ENCODE peak calls at places on chromosomes 4 and X, in nine cellular contexts. Y is EL; V is H9; M is HCT116; E is NCI-H69; L is Ammon's horn; A is stimulated activated CD4-positive, alpha-beta T cell treated with anti-CD3 and anti-CD28 coated beads, Interleukin-12 subunit alpha, Interleukin-12 subunit beta, amount 100 ng/mL, for 4 hours; F is ecto neural progenitor cell; P is SHP77. Z is an unnamed sample.
A peak's percentile ranks its signal among the peaks of the same experiment; 100 is the strongest.

GRCh38 chr4:170122252-170122651 is 32.5 kb upstream of the AADAT start:
- DNase-seq in E (no peak), L (no peak), F (no peak), P (no peak), A (no peak), V (no peak), Y (no peak), M (no peak), Z (no peak)

GRCh38 chr4:62196338-62196737 is 996.2 kb downstream of the ADGRL3 start:
- DNase-seq in P (no peak), V (no peak), F (no peak), E (no peak), L (no peak), Y (no peak), A (no peak), M (no peak), Z (no peak)

GRCh38 chrX:139008185-139008584 is 296.7 kb upstream of the FGF13 start:
- DNase-seq in M (no peak), F (no peak), A (no peak), L (no peak), V (no peak), E (no peak), Y (no peak), P (no peak), Z (no peak)

GRCh38 chr4:629916-630641 is 4.7 kb downstream of the PDE6B start:
- DNase-seq in P (no peak), F (no peak), E (peak; percentile 62), M (no peak), Y (no peak), A (no peak), L (no peak), V (peak; percentile 14), Z (no peak)

GRCh38 chrX:71992711-71993110 is 82.1 kb downstream of the NHSL2 start:
- DNase-seq in V (no peak), L (no peak), E (no peak), Y (no peak), M (no peak), P (no peak), A (peak; percentile 1), F (no peak), Z (no peak)

GRCh38 chr4:119151161-119151560 is 15.5 kb downstream of the MYOZ2 start:
- DNase-seq in M (no peak), V (no peak), F (no peak), P (no peak), A (no peak), Y (no peak), E (no peak), L (no peak), Z (no peak)

GRCh38 chr4:73520821-73521220 is 39.3 kb downstream of the AFM start:
- DNase-seq in E (peak; percentile 70), V (peak; percentile 52), Y (peak; percentile 72), L (no peak), F (peak; percentile 62), M (no peak), A (no peak), P (no peak), Z (peak; percentile 31)

GRCh38 chr4:34183916-34184315 is 2060.4 kb downstream of the ARAP2 start:
- DNase-seq in V (no peak), F (no peak), A (no peak), E (peak; percentile 59), Y (peak; percentile 65), M (no peak), P (no peak), L (no peak), Z (peak; percentile 56)

GRCh38 chr4:2246384-2247127 is 4.6 kb upstream of the HAUS3 start:
- DNase-seq in E (no peak), F (no peak), Y (no peak), L (peak; percentile 2), P (no peak), V (no peak), M (no peak), A (no peak), Z (no peak)

GRCh38 chrX:129773649-129774458 is 5.9 kb upstream of the SASH3 start:
- DNase-seq in P (no peak), V (no peak), E (no peak), Y (no peak), M (no peak), L (no peak), F (no peak), A (no peak), Z (no peak)

GRCh38 chrX:109732319-109732779 is 708 bp downstream of the ACSL4 start:
- DNase-seq in V (peak; percentile 27), P (peak; percentile 15), L (peak; percentile 14), M (no peak), E (peak; percentile 57), A (peak; percentile 1), F (no peak), Y (peak; percentile 76), Z (peak; percentile 38)

GRCh38 chr4:151771664-151772063 is 10.9 kb upstream of the GATB start:
- DNase-seq in L (no peak), P (no peak), F (no peak), V (no peak), Y (no peak), E (no peak), M (no peak), A (no peak), Z (no peak)

GRCh38 chr4:183987987-183988392 is 82.9 kb downstream of the STOX2 start:
- DNase-seq in Y (peak; percentile 78), A (no peak), M (peak; percentile 68), V (peak; percentile 69), L (peak; percentile 89), E (peak; percentile 15), F (peak; percentile 78), P (peak; percentile 12), Z (peak; percentile 68)

GRCh38 chr4:31069151-31069550 is 349.0 kb downstream of the PCDH7 start:
- DNase-seq in Y (no peak), V (no peak), P (no peak), L (no peak), F (no peak), M (no peak), A (no peak), E (no peak), Z (no peak)

GRCh38 chr4:52658671-52659015 is 458 bp downstream of the USP46 start:
- DNase-seq in F (no peak), M (no peak), A (no peak), E (peak; percentile 48), L (no peak), V (no peak), Y (no peak), P (no peak), Z (no peak)

GRCh38 chrX:100659431-100660137 is 15.6 kb downstream of the SRPX2 start:
- DNase-seq in E (peak; percentile 82), L (no peak), M (no peak), V (no peak), A (no peak), F (no peak), P (no peak), Y (peak; percentile 9), Z (no peak)

GRCh38 chrX:1444896-1445480 is 7.7 kb downstream of the ASMTL start:
- DNase-seq in M (no peak), E (no peak), Y (no peak), L (no peak), A (no peak), V (peak; percentile 11), F (peak; percentile 14), P (no peak), Z (no peak)

GRCh38 chr4:90503677-90504076 is 376.5 kb downstream of the CCSER1 start:
- DNase-seq in V (no peak), M (no peak), L (no peak), P (no peak), A (no peak), Y (no peak), E (peak; percentile 5), F (no peak), Z (no peak)

GRCh38 chr4:95304898-95305297 is 243.9 kb downstream of the UNC5C start:
- DNase-seq in M (no peak), E (peak; percentile 57), V (no peak), A (no peak), F (no peak), Y (no peak), L (peak; percentile 79), P (no peak), Z (peak; percentile 49)

GRCh38 chr4:10808591-10808990 is 124.0 kb upstream of the CLNK start:
- DNase-seq in P (no peak), L (peak; percentile 73), Y (no peak), V (no peak), E (peak; percentile 16), A (no peak), F (no peak), M (no peak), Z (no peak)

GRCh38 chrX:3181846-3182245 is 140.6 kb downstream of the ARSF start:
- DNase-seq in L (no peak), Y (no peak), F (no peak), P (no peak), M (no peak), A (no peak), V (no peak), E (no peak), Z (no peak)

Z was measured in NCI-H226.